ENCODE peak calls at places on chromosomes 1 and 21, in four cellular contexts. O is SK-N-SH, K is brain microvascular endothelial cell, X is GM23338. Y is an unnamed sample.

GRCh38 chr1:30757196-30757949 is at the start of gene LAPTM5:
- DNase-seq in K (peak; percentile 27), X (no peak), O (no peak), Y (no peak)

GRCh38 chr1:201944002-201944401 is 2.3 kb downstream of the LMOD1 start:
- DNase-seq in O (no peak), X (no peak), K (no peak), Y (no peak)

GRCh38 chr1:113042336-113043143 is 30.5 kb upstream of the LRIG2 start:
- DNase-seq in O (peak; percentile 79), X (peak; percentile 97), K (peak; percentile 79), Y (peak; percentile 80)

GRCh38 chr1:7549693-7550161 is 221.4 kb upstream of the VAMP3 start:
- DNase-seq in K (peak; percentile 11), O (no peak), X (no peak), Y (no peak)

GRCh38 chr1:207519505-207520399 is 23.8 kb downstream of the CR1 start:
- DNase-seq in K (no peak), O (no peak), X (peak; percentile 6), Y (no peak)

GRCh38 chr21:26719750-26720149 is 125.5 kb downstream of the ADAMTS1 start:
- DNase-seq in X (no peak), K (no peak), O (no peak), Y (no peak)

GRCh38 chr1:154784924-154785531 is 85.1 kb downstream of the KCNN3 start:
- DNase-seq in O (no peak), K (no peak), X (peak; percentile 19), Y (peak; percentile 52)

GRCh38 chr1:31959941-31960340 is 21.8 kb upstream of the PTP4A2 start:
- DNase-seq in X (no peak), K (no peak), O (no peak), Y (no peak)

GRCh38 chr1:160830321-160831153 is 32.1 kb downstream of the CD244 start:
- DNase-seq in X (peak; percentile 95), K (peak; percentile 22), O (peak; percentile 14), Y (peak; percentile 59)

GRCh38 chr1:17606826-17607440 is 67.4 kb downstream of the ARHGEF10L start:
- DNase-seq in X (peak; percentile 94), O (peak; percentile 88), K (peak; percentile 47), Y (peak; percentile 93)

GRCh38 chr1:45507893-45508292 is 7.8 kb downstream of the MMACHC start:
- DNase-seq in O (no peak), X (no peak), K (no peak), Y (no peak)

GRCh38 chr1:32893198-32894018 is 7.1 kb downstream of the HPCA start:
- DNase-seq in O (peak; percentile 68), X (peak; percentile 75), K (no peak), Y (peak; percentile 95)

GRCh38 chr1:29830383-29830782 is 594.1 kb downstream of the PTPRU start:
- DNase-seq in X (no peak), O (no peak), K (no peak), Y (no peak)

GRCh38 chr1:232586679-232587078 is 43.3 kb downstream of the SIPA1L2 start:
- DNase-seq in O (no peak), X (no peak), K (no peak), Y (no peak)

GRCh38 chr1:97396463-97396862 is 524.4 kb downstream of the DPYD start:
- DNase-seq in O (no peak), X (no peak), K (no peak), Y (no peak)

GRCh38 chr1:2449636-2450454 is 26.2 kb upstream of the PLCH2 start:
- DNase-seq in O (no peak), X (no peak), K (no peak), Y (peak; percentile 73)

GRCh38 chr1:234533034-234533571 is 54.1 kb upstream of the TARBP1 start:
- DNase-seq in O (no peak), X (no peak), K (peak; percentile 87), Y (no peak)

GRCh38 chr21:25934130-25934529 is 199.4 kb downstream of the GABPA start:
- DNase-seq in K (peak; percentile 80), O (no peak), X (no peak), Y (no peak)

GRCh38 chr1:181503130-181503810 is 20.0 kb downstream of the CACNA1E start:
- DNase-seq in K (no peak), O (no peak), X (no peak), Y (no peak)

GRCh38 chr21:44817914-44818635 is at the start of gene SUMO3:
- DNase-seq in X (peak; percentile 81), K (peak; percentile 45), O (peak; percentile 98), Y (peak; percentile 98)

GRCh38 chr1:173245892-173246291 is 38.8 kb upstream of the TNFSF4 start:
- DNase-seq in X (no peak), K (no peak), O (no peak), Y (no peak)

GRCh38 chr1:34162852-34163766 is 1.9 kb downstream of the CSMD2 start:
- DNase-seq in X (peak; percentile 94), K (peak; percentile 61), O (peak; percentile 89), Y (peak; percentile 87)

GRCh38 chr1:150575518-150576366 is 3.7 kb downstream of the MCL1 start:
- DNase-seq in X (peak; percentile 5), K (no peak), O (no peak), Y (no peak)

GRCh38 chr1:76807543-76808260 is 59.6 kb upstream of the ST6GALNAC5 start:
- DNase-seq in X (no peak), O (no peak), K (no peak), Y (no peak)

GRCh38 chr1:162391790-162392563 is 10.4 kb downstream of the C1orf226 start:
- DNase-seq in K (peak; percentile 35), X (peak; percentile 67), O (peak; percentile 54), Y (peak; percentile 60)
- H3K4me3 ChIP-seq in K (no peak overlapping the region), X (no peak overlapping the region), O (no peak overlapping the region), Y (no peak overlapping the region)

DNA sequence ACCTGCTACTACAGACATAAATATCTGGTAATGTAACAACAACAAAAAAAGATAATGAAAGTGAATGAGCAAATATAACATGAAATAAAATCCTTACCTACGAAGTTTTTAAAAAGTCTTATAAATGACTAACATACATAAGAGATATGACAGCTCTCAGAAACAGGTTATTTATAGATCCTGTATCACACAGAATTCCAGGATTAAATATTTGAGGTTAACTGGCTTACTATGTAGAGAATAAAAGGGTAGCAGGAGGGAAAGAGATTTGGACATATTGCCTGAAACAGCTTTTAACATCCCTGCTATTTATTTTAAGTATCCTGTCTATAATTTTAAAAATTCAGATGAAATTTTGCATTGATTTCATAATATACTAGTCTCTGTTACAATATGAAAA is 16.3 kb downstream of the MYSM1 start:
- DNase-seq in X (no peak), O (no peak), K (no peak), Y (no peak)
- H3K36me3 ChIP-seq in X (peaks cover 69% of the 10 kb centered on the region), O (peaks cover 75% of the 10 kb centered on the region), K (peaks cover 26% of the 10 kb centered on the region), Y (peaks cover 38% of the 10 kb centered on the region)

GRCh38 chr1:206131037-206131436 is 13.8 kb upstream of the AVPR1B start:
- DNase-seq in X (no peak), K (no peak), O (no peak), Y (no peak)
- H3K27me3 ChIP-seq in X (no peaks in the 10 kb centered on the region), K (no peaks in the 10 kb centered on the region), O (peaks cover 28% of the 10 kb centered on the region), Y (no peaks in the 10 kb centered on the region)

GRCh38 chr1:6352138-6352563 is 41.4 kb downstream of the ACOT7 start:
- DNase-seq in X (peak; percentile 92), K (no peak), O (no peak), Y (peak; percentile 92)
- H3K4me3 ChIP-seq in X (no peak overlapping the region), K (no peak overlapping the region), O (no peak overlapping the region), Y (no peak overlapping the region)

GRCh38 chr1:24656046-24656445 is 12.9 kb downstream of the SRRM1 start:
- DNase-seq in K (no peak), X (no peak), O (no peak), Y (no peak)
- H3K36me3 ChIP-seq in K (peaks cover 70% of the 10 kb centered on the region), X (peaks cover 96% of the 10 kb centered on the region), O (peaks cover 96% of the 10 kb centered on the region), Y (peaks cover 62% of the 10 kb centered on the region)

GRCh38 chr21:36791150-36791549 is 92.2 kb downstream of the SIM2 start:
- DNase-seq in K (no peak), X (no peak), O (no peak), Y (no peak)
- H3K27me3 ChIP-seq in K (no peaks in the 10 kb centered on the region), X (no peaks in the 10 kb centered on the region), O (no peaks in the 10 kb centered on the region), Y (no peaks in the 10 kb centered on the region)

GRCh38 chr1:37556712-37557196 is at the start of gene DNALI1:
- DNase-seq in K (peak; percentile 92), O (peak; percentile 95), X (peak; percentile 96), Y (peak; percentile 96)
- H3K4me3 ChIP-seq in K (peak within 1 kb of the TSS; percentile 62), O (peak within 1 kb of the TSS; percentile 61), X (peak within 1 kb of the TSS; percentile 63), Y (peak within 1 kb of the TSS; percentile 35)

Y was measured in H7.